ENCODE peak calls at places on chromosomes 16 and 17, in six cellular contexts. One of them, this sample, is unnamed.

GRCh38 chr16:1657841-1658240 is 20.2 kb upstream of the JPT2 start:
- DNase-seq in upper lobe of left lung: no peak
- DNase-seq in AG04450: no peak
- DNase-seq in A549: no peak
- DNase-seq in PC-3: no peak
- DNase-seq in CD8-positive, alpha-beta T cell: no peak
- DNase-seq in this sample: no peak

GRCh38 chr16:59593256-59593655 is 859.1 kb upstream of the GOT2 start:
- DNase-seq in upper lobe of left lung: no peak
- DNase-seq in AG04450: peak; percentile 36
- DNase-seq in A549: no peak
- DNase-seq in PC-3: peak; percentile 31
- DNase-seq in CD8-positive, alpha-beta T cell: no peak
- DNase-seq in this sample: no peak

GRCh38 chr17:2025220-2025621 is at the start of gene RTN4RL1:
- DNase-seq in upper lobe of left lung: peak; percentile 92
- DNase-seq in AG04450: no peak
- DNase-seq in A549: peak; percentile 80
- DNase-seq in PC-3: peak; percentile 88
- DNase-seq in CD8-positive, alpha-beta T cell: peak; percentile 77
- DNase-seq in this sample: peak; percentile 66

GRCh38 chr16:89917773-89918452 is 749 bp upstream of the MC1R start:
- DNase-seq in upper lobe of left lung: peak; percentile 95
- DNase-seq in AG04450: no peak
- DNase-seq in A549: peak; percentile 76
- DNase-seq in PC-3: peak; percentile 63
- DNase-seq in CD8-positive, alpha-beta T cell: peak; percentile 77
- DNase-seq in this sample: peak; percentile 61

GRCh38 chr16:72434159-72434558 is 262.2 kb upstream of the PMFBP1 start:
- DNase-seq in upper lobe of left lung: no peak
- DNase-seq in AG04450: no peak
- DNase-seq in A549: no peak
- DNase-seq in PC-3: no peak
- DNase-seq in CD8-positive, alpha-beta T cell: no peak
- DNase-seq in this sample: no peak

GRCh38 chr17:73311781-73312641 is at the start of gene CDC42EP4:
- DNase-seq in upper lobe of left lung: peak; percentile 100
- DNase-seq in AG04450: no peak
- DNase-seq in A549: peak; percentile 94
- DNase-seq in PC-3: peak; percentile 98
- DNase-seq in CD8-positive, alpha-beta T cell: peak; percentile 82
- DNase-seq in this sample: peak; percentile 72

GRCh38 chr17:74569392-74570003 is 2.2 kb upstream of the CD300H start:
- DNase-seq in upper lobe of left lung: no peak
- DNase-seq in AG04450: peak; percentile 36
- DNase-seq in A549: peak; percentile 71
- DNase-seq in PC-3: peak; percentile 99
- DNase-seq in CD8-positive, alpha-beta T cell: no peak
- DNase-seq in this sample: no peak

GRCh38 chr17:11871773-11872172 is 125.5 kb downstream of the ZNF18 start:
- DNase-seq in upper lobe of left lung: no peak
- DNase-seq in AG04450: no peak
- DNase-seq in A549: no peak
- DNase-seq in PC-3: no peak
- DNase-seq in CD8-positive, alpha-beta T cell: no peak
- DNase-seq in this sample: no peak

GRCh38 chr16:14307623-14308356 is 236.7 kb downstream of the MRTFB start:
- DNase-seq in upper lobe of left lung: no peak
- DNase-seq in AG04450: no peak
- DNase-seq in A549: no peak
- DNase-seq in PC-3: no peak
- DNase-seq in CD8-positive, alpha-beta T cell: no peak
- DNase-seq in this sample: no peak

GRCh38 chr16:85665929-85666328 is 22.8 kb downstream of the GINS2 start:
- DNase-seq in upper lobe of left lung: peak; percentile 54
- DNase-seq in AG04450: no peak
- DNase-seq in A549: no peak
- DNase-seq in PC-3: no peak
- DNase-seq in CD8-positive, alpha-beta T cell: no peak
- DNase-seq in this sample: no peak

GRCh38 chr16:51237207-51237606 is 86.1 kb upstream of the SALL1 start:
- DNase-seq in upper lobe of left lung: no peak
- DNase-seq in AG04450: no peak
- DNase-seq in A549: no peak
- DNase-seq in PC-3: no peak
- DNase-seq in CD8-positive, alpha-beta T cell: no peak
- DNase-seq in this sample: no peak

GRCh38 chr16:14289692-14290340 is 218.7 kb downstream of the MRTFB start:
- DNase-seq in upper lobe of left lung: no peak
- DNase-seq in AG04450: no peak
- DNase-seq in A549: peak; percentile 60
- DNase-seq in PC-3: peak; percentile 34
- DNase-seq in CD8-positive, alpha-beta T cell: peak; percentile 44
- DNase-seq in this sample: no peak

GRCh38 chr16:88685156-88686061 is 898 bp downstream of the SNAI3 start:
- DNase-seq in upper lobe of left lung: peak; percentile 88
- DNase-seq in AG04450: no peak
- DNase-seq in A549: peak; percentile 84
- DNase-seq in PC-3: no peak
- DNase-seq in CD8-positive, alpha-beta T cell: peak; percentile 73
- DNase-seq in this sample: peak; percentile 56

GRCh38 chr16:57422026-57422944 is 17.7 kb downstream of the CCL17 start:
- DNase-seq in upper lobe of left lung: no peak
- DNase-seq in AG04450: peak; percentile 39
- DNase-seq in A549: peak; percentile 55
- DNase-seq in PC-3: peak; percentile 69
- DNase-seq in CD8-positive, alpha-beta T cell: no peak
- DNase-seq in this sample: no peak

GRCh38 chr17:80612997-80613731 is 68.5 kb downstream of the RPTOR start:
- DNase-seq in upper lobe of left lung: no peak
- DNase-seq in AG04450: no peak
- DNase-seq in A549: no peak
- DNase-seq in PC-3: no peak
- DNase-seq in CD8-positive, alpha-beta T cell: no peak
- DNase-seq in this sample: no peak

GRCh38 chr16:62648256-62648655 is 612.0 kb upstream of the CDH8 start:
- DNase-seq in upper lobe of left lung: no peak
- DNase-seq in AG04450: no peak
- DNase-seq in A549: no peak
- DNase-seq in PC-3: no peak
- DNase-seq in CD8-positive, alpha-beta T cell: no peak
- DNase-seq in this sample: no peak
- H3K9me3 ChIP-seq in upper lobe of left lung: peaks cover 9% of the 10 kb centered on the region
- H3K9me3 ChIP-seq in AG04450: peaks cover 21% of the 10 kb centered on the region
- H3K9me3 ChIP-seq in A549: no peaks in the 10 kb centered on the region
- H3K9me3 ChIP-seq in PC-3: no peaks in the 10 kb centered on the region
- H3K9me3 ChIP-seq in CD8-positive, alpha-beta T cell: no peaks in the 10 kb centered on the region
- H3K9me3 ChIP-seq in this sample: peaks cover 4% of the 10 kb centered on the region

GRCh38 chr17:31527606-31528005 is 136.1 kb downstream of the RAB11FIP4 start:
- DNase-seq in upper lobe of left lung: no peak
- DNase-seq in AG04450: no peak
- DNase-seq in A549: no peak
- DNase-seq in PC-3: no peak
- DNase-seq in CD8-positive, alpha-beta T cell: no peak
- DNase-seq in this sample: no peak
- TF ChIP-seq CTCF in upper lobe of left lung: no peak
- TF ChIP-seq CTCF in AG04450: peak; percentile 8
- TF ChIP-seq CTCF in A549: no peak
- TF ChIP-seq CTCF in PC-3: no peak
- TF ChIP-seq CTCF in CD8-positive, alpha-beta T cell: no peak
- TF ChIP-seq CTCF in this sample: no peak

GRCh38 chr16:31536804-31537361 is 9.2 kb downstream of the AHSP start:
- DNase-seq in upper lobe of left lung: peak; percentile 64
- DNase-seq in AG04450: no peak
- DNase-seq in A549: no peak
- DNase-seq in PC-3: no peak
- DNase-seq in CD8-positive, alpha-beta T cell: no peak
- DNase-seq in this sample: no peak
- H3K27ac ChIP-seq in upper lobe of left lung: peak overlapping the region; percentile 36
- H3K27ac ChIP-seq in AG04450: no peak overlapping the region
- H3K27ac ChIP-seq in A549: no peak overlapping the region
- H3K27ac ChIP-seq in PC-3: no peak overlapping the region
- H3K27ac ChIP-seq in CD8-positive, alpha-beta T cell: no peak overlapping the region
- H3K27ac ChIP-seq in this sample: no peak overlapping the region

GRCh38 chr16:3383045-3383448 is 17.8 kb downstream of the ZSCAN32 start:
- DNase-seq in upper lobe of left lung: no peak
- DNase-seq in AG04450: no peak
- DNase-seq in A549: no peak
- DNase-seq in PC-3: no peak
- DNase-seq in CD8-positive, alpha-beta T cell: no peak
- DNase-seq in this sample: no peak

GRCh38 chr16:3375680-3376079 is 20.0 kb downstream of the OR2C1 start:
- DNase-seq in upper lobe of left lung: no peak
- DNase-seq in AG04450: no peak
- DNase-seq in A549: no peak
- DNase-seq in PC-3: no peak
- DNase-seq in CD8-positive, alpha-beta T cell: no peak
- DNase-seq in this sample: no peak

GRCh38 chr16:3377917-3378316 is 22.2 kb downstream of the OR2C1 start:
- DNase-seq in upper lobe of left lung: no peak
- DNase-seq in AG04450: no peak
- DNase-seq in A549: no peak
- DNase-seq in PC-3: no peak
- DNase-seq in CD8-positive, alpha-beta T cell: no peak
- DNase-seq in this sample: no peak
- H3K9me3 ChIP-seq in upper lobe of left lung: peaks cover 95% of the 10 kb centered on the region
- H3K9me3 ChIP-seq in AG04450: peaks cover 52% of the 10 kb centered on the region
- H3K9me3 ChIP-seq in A549: peaks cover 93% of the 10 kb centered on the region
- H3K9me3 ChIP-seq in PC-3: peaks cover 16% of the 10 kb centered on the region
- H3K9me3 ChIP-seq in CD8-positive, alpha-beta T cell: peaks cover 34% of the 10 kb centered on the region
- H3K9me3 ChIP-seq in this sample: peaks cover 81% of the 10 kb centered on the region

GRCh38 chr17:45812102-45812501 is 28.0 kb downstream of the CRHR1 start:
- DNase-seq in upper lobe of left lung: no peak
- DNase-seq in AG04450: no peak
- DNase-seq in A549: peak; percentile 40
- DNase-seq in PC-3: peak; percentile 47
- DNase-seq in CD8-positive, alpha-beta T cell: no peak
- DNase-seq in this sample: no peak

GRCh38 chr17:45813051-45813731 is 29.1 kb downstream of the CRHR1 start:
- DNase-seq in upper lobe of left lung: peak; percentile 58
- DNase-seq in AG04450: no peak
- DNase-seq in A549: no peak
- DNase-seq in PC-3: no peak
- DNase-seq in CD8-positive, alpha-beta T cell: no peak
- DNase-seq in this sample: no peak

GRCh38 chr17:45809484-45809883 is 25.4 kb downstream of the CRHR1 start:
- DNase-seq in upper lobe of left lung: peak; percentile 74
- DNase-seq in AG04450: no peak
- DNase-seq in A549: no peak
- DNase-seq in PC-3: no peak
- DNase-seq in CD8-positive, alpha-beta T cell: no peak
- DNase-seq in this sample: no peak

GRCh38 chr17:45808845-45809244 is 24.7 kb downstream of the CRHR1 start:
- DNase-seq in upper lobe of left lung: no peak
- DNase-seq in AG04450: no peak
- DNase-seq in A549: no peak
- DNase-seq in PC-3: no peak
- DNase-seq in CD8-positive, alpha-beta T cell: no peak
- DNase-seq in this sample: no peak
- TF ChIP-seq CTCF in upper lobe of left lung: no peak
- TF ChIP-seq CTCF in AG04450: no peak
- TF ChIP-seq CTCF in A549: no peak
- TF ChIP-seq CTCF in PC-3: no peak
- TF ChIP-seq CTCF in CD8-positive, alpha-beta T cell: no peak
- TF ChIP-seq CTCF in this sample: no peak

DNA sequence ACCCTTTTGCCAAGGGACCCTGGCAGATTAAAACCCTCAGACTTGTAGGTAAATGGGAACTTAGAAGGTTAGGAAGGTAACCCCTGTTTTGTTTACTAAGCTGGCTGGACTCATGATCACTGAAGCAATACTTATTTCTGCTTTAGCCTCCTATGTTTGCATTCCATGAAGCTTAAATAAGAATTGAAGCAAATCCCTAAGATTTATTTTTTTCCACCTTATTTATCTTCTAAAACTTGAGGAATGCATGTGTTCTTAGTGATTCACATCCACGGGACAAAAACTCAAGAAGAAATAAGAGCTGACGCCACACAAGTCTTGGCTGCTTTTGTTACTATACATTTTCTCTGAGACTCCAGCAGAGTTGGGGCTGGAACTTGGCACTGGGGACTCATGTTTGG is 35.5 kb downstream of the CLUAP1 start:
- DNase-seq in upper lobe of left lung: no peak
- DNase-seq in AG04450: peak; percentile 86
- DNase-seq in A549: no peak
- DNase-seq in PC-3: no peak
- DNase-seq in CD8-positive, alpha-beta T cell: no peak
- DNase-seq in this sample: no peak
- H3K27ac ChIP-seq in upper lobe of left lung: no peak overlapping the region
- H3K27ac ChIP-seq in AG04450: peak overlapping the region; percentile 99
- H3K27ac ChIP-seq in A549: no peak overlapping the region
- H3K27ac ChIP-seq in PC-3: no peak overlapping the region
- H3K27ac ChIP-seq in CD8-positive, alpha-beta T cell: no peak overlapping the region
- H3K27ac ChIP-seq in this sample: no peak overlapping the region

This sample was measured in CD4-positive, alpha-beta T cell.